ENCODE peak calls at places on chromosomes 5 and 9, in four cellular contexts. One of them, this sample, is unnamed.

GRCh38 chr5:33319841-33320240 is 120.9 kb upstream of the TARS1 start:
- DNase-seq in hepatocyte: no peak
- DNase-seq in DND-41: no peak
- DNase-seq in vagina: no peak
- DNase-seq in this sample: no peak

GRCh38 chr5:106759152-106759551 is 911.6 kb downstream of the EFNA5 start:
- DNase-seq in hepatocyte: no peak
- DNase-seq in DND-41: no peak
- DNase-seq in vagina: no peak
- DNase-seq in this sample: no peak

GRCh38 chr5:150523472-150524350 is 15.8 kb downstream of the NDST1 start:
- DNase-seq in hepatocyte: peak
- DNase-seq in DND-41: peak
- DNase-seq in vagina: no peak
- DNase-seq in this sample: no peak

GRCh38 chr5:131156385-131156784 is 8.7 kb downstream of the HINT1 start:
- DNase-seq in hepatocyte: no peak
- DNase-seq in DND-41: no peak
- DNase-seq in vagina: no peak
- DNase-seq in this sample: no peak

GRCh38 chr9:20844916-20845315 is 160.9 kb downstream of the FOCAD start:
- DNase-seq in hepatocyte: no peak
- DNase-seq in DND-41: no peak
- DNase-seq in vagina: no peak
- DNase-seq in this sample: no peak

GRCh38 chr5:114207615-114208014 is 154.3 kb upstream of the KCNN2 start:
- DNase-seq in hepatocyte: no peak
- DNase-seq in DND-41: no peak
- DNase-seq in vagina: no peak
- DNase-seq in this sample: no peak

GRCh38 chr9:134936021-134936761 is 18.5 kb upstream of the FCN1 start:
- DNase-seq in hepatocyte: no peak
- DNase-seq in DND-41: no peak
- DNase-seq in vagina: no peak
- DNase-seq in this sample: no peak

GRCh38 chr9:109497193-109498165 is 628 bp downstream of the PTPN3 start:
- DNase-seq in hepatocyte: peak
- DNase-seq in DND-41: no peak
- DNase-seq in vagina: no peak
- DNase-seq in this sample: no peak

GRCh38 chr5:134420326-134420725 is 8.6 kb upstream of the CDKN2AIPNL start:
- DNase-seq in hepatocyte: no peak
- DNase-seq in DND-41: no peak
- DNase-seq in vagina: no peak
- DNase-seq in this sample: no peak

GRCh38 chr5:104179057-104179456 is 616.5 kb upstream of the NUDT12 start:
- DNase-seq in hepatocyte: peak
- DNase-seq in DND-41: peak
- DNase-seq in vagina: no peak
- DNase-seq in this sample: no peak

GRCh38 chr9:71709384-71709783 is 58.9 kb downstream of the CEMIP2 start:
- DNase-seq in hepatocyte: no peak
- DNase-seq in DND-41: no peak
- DNase-seq in vagina: no peak
- DNase-seq in this sample: no peak

GRCh38 chr5:132764051-132764450 is 13.0 kb downstream of the SEPTIN8 start:
- DNase-seq in hepatocyte: no peak
- DNase-seq in DND-41: no peak
- DNase-seq in vagina: no peak
- DNase-seq in this sample: no peak

GRCh38 chr9:124128568-124128967 is 117.0 kb downstream of the LHX2 start:
- DNase-seq in hepatocyte: no peak
- DNase-seq in DND-41: no peak
- DNase-seq in vagina: no peak
- DNase-seq in this sample: peak

GRCh38 chr5:82375488-82376294 is 97.5 kb upstream of the RPS23 start:
- DNase-seq in hepatocyte: no peak
- DNase-seq in DND-41: no peak
- DNase-seq in vagina: no peak
- DNase-seq in this sample: no peak

GRCh38 chr9:87152206-87152605 is 204.9 kb upstream of the GAS1 start:
- DNase-seq in hepatocyte: no peak
- DNase-seq in DND-41: no peak
- DNase-seq in vagina: no peak
- DNase-seq in this sample: no peak

GRCh38 chr5:179478624-179479023 is 71.7 kb upstream of the RUFY1 start:
- DNase-seq in hepatocyte: no peak
- DNase-seq in DND-41: no peak
- DNase-seq in vagina: no peak
- DNase-seq in this sample: no peak

GRCh38 chr9:71755869-71756268 is 12.4 kb downstream of the CEMIP2 start:
- DNase-seq in hepatocyte: no peak
- DNase-seq in DND-41: no peak
- DNase-seq in vagina: no peak
- DNase-seq in this sample: no peak

GRCh38 chr5:132487841-132488555 is 2.6 kb downstream of the IRF1 start:
- DNase-seq in hepatocyte: peak
- DNase-seq in DND-41: peak
- DNase-seq in vagina: peak
- DNase-seq in this sample: no peak

GRCh38 chr5:54727874-54728273 is 210.3 kb downstream of the SNX18 start:
- DNase-seq in hepatocyte: no peak
- DNase-seq in DND-41: no peak
- DNase-seq in vagina: no peak
- DNase-seq in this sample: no peak

GRCh38 chr9:21904371-21904770 is 89.8 kb downstream of the CDKN2A start:
- DNase-seq in hepatocyte: no peak
- DNase-seq in DND-41: no peak
- DNase-seq in vagina: no peak
- DNase-seq in this sample: no peak

GRCh38 chr5:147442134-147442726 is 67.6 kb downstream of the DPYSL3 start:
- DNase-seq in hepatocyte: no peak
- DNase-seq in DND-41: no peak
- DNase-seq in vagina: no peak
- DNase-seq in this sample: no peak

GRCh38 chr9:84851935-84852585 is 182.5 kb downstream of the NTRK2 start:
- DNase-seq in hepatocyte: peak
- DNase-seq in DND-41: no peak
- DNase-seq in vagina: no peak
- DNase-seq in this sample: peak

GRCh38 chr9:37752646-37753488 is 738 bp upstream of the TRMT10B start:
- DNase-seq in hepatocyte: no peak
- DNase-seq in DND-41: peak
- DNase-seq in vagina: no peak
- DNase-seq in this sample: no peak

GRCh38 chr5:17966636-17967402 is 332.6 kb downstream of the TAF11L14 start:
- DNase-seq in hepatocyte: no peak
- DNase-seq in DND-41: no peak
- DNase-seq in vagina: no peak
- DNase-seq in this sample: no peak

GRCh38 chr5:109907751-109908150 is 218.0 kb downstream of the MAN2A1 start:
- DNase-seq in hepatocyte: peak
- DNase-seq in DND-41: no peak
- DNase-seq in vagina: no peak
- DNase-seq in this sample: peak

GRCh38 chr5:128491291-128491690 is 46.8 kb downstream of the FBN2 start:
- DNase-seq in hepatocyte: no peak
- DNase-seq in DND-41: no peak
- DNase-seq in vagina: no peak
- DNase-seq in this sample: no peak

GRCh38 chr5:168947212-168947868 is 353.6 kb downstream of the SLIT3 start:
- DNase-seq in hepatocyte: peak
- DNase-seq in DND-41: peak
- DNase-seq in vagina: no peak
- DNase-seq in this sample: no peak

GRCh38 chr9:136484153-136485048 is 1.6 kb upstream of the SEC16A start:
- DNase-seq in hepatocyte: peak
- DNase-seq in DND-41: no peak
- DNase-seq in vagina: no peak
- DNase-seq in this sample: no peak

GRCh38 chr5:141855265-141856029 is 22.8 kb downstream of the PCDH1 start:
- DNase-seq in hepatocyte: no peak
- DNase-seq in DND-41: no peak
- DNase-seq in vagina: no peak
- DNase-seq in this sample: no peak

GRCh38 chr9:7150153-7150890 is 392.5 kb downstream of the KDM4C start:
- DNase-seq in hepatocyte: no peak
- DNase-seq in DND-41: no peak
- DNase-seq in vagina: no peak
- DNase-seq in this sample: no peak

GRCh38 chr5:160262665-160263064 is 33.4 kb downstream of the FABP6 start:
- DNase-seq in hepatocyte: peak
- DNase-seq in DND-41: peak
- DNase-seq in vagina: no peak
- DNase-seq in this sample: no peak
- H3K4me3 ChIP-seq in hepatocyte: no peak
- H3K4me3 ChIP-seq in DND-41: no peak
- H3K4me3 ChIP-seq in vagina: no peak
- H3K4me3 ChIP-seq in this sample: no peak

GRCh38 chr5:59274130-59274529 is 619.4 kb downstream of the PDE4D start:
- DNase-seq in hepatocyte: no peak
- DNase-seq in DND-41: no peak
- DNase-seq in vagina: no peak
- DNase-seq in this sample: no peak

GRCh38 chr5:59275537-59276276 is 617.8 kb downstream of the PDE4D start:
- DNase-seq in hepatocyte: peak
- DNase-seq in DND-41: no peak
- DNase-seq in vagina: no peak
- DNase-seq in this sample: no peak

GRCh38 chr5:59275170-59275536 is 618.4 kb downstream of the PDE4D start:
- DNase-seq in hepatocyte: no peak
- DNase-seq in DND-41: no peak
- DNase-seq in vagina: no peak
- DNase-seq in this sample: no peak

GRCh38 chr5:59276277-59276647 is 617.3 kb downstream of the PDE4D start:
- DNase-seq in hepatocyte: no peak
- DNase-seq in DND-41: no peak
- DNase-seq in vagina: no peak
- DNase-seq in this sample: no peak

DNA sequence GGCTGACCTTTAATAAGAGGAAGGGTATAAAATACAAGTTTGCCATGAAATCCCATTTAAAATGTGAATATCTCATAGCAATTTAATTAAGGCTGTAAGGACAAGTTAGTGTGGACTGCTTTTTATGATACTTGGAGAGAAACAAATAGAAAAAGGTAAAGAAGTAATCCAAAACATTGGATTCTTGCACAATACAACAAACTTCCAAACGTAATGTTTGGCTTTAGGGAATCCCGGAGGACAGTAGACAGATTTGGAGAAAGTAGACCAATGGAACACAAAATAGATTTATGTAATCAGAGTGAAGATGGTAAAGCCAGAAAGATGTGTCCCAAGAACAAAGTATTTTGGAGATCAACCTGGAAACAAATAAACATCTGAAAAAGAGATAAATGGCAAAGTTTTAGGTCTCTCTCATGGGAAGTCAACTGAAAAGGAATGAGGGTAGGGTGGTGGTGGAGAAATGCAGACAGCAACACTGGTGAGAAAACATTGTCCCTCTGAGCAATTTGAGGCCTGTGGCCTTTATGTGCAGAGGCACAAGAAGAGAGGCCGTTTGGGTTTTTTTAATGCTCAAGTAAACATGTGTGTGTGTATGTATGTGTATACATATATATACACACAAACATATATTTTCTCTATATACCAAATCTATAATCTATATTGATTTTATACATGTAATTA is 620.6 kb downstream of the PDE4D start:
- DNase-seq in hepatocyte: no peak
- DNase-seq in DND-41: no peak
- DNase-seq in vagina: no peak
- DNase-seq in this sample: no peak
- H3K4me3 ChIP-seq in hepatocyte: no peak
- H3K4me3 ChIP-seq in DND-41: no peak
- H3K4me3 ChIP-seq in vagina: peak
- H3K4me3 ChIP-seq in this sample: no peak

DNA sequence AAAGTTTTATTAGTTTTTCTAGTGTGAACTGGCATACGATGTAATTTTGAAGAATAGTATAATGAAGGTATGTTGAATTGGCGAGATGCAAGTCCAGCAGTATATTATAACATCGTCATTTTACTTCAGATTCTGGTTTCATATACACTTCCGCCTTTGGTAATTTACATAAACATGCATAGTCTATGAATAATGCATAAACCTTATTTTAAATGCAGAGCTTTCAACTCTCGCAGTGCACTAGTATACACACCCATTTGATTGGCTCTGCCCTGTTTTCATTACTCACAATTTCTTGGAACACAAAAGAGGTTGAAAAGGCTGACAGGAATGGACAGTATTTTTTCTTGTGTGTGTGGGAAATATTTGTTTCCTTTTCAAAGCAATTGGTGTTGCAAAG is 128.9 kb upstream of the CCNH start:
- DNase-seq in hepatocyte: no peak
- DNase-seq in DND-41: no peak
- DNase-seq in vagina: no peak
- DNase-seq in this sample: no peak
- H3K4me3 ChIP-seq in hepatocyte: no peak
- H3K4me3 ChIP-seq in DND-41: no peak
- H3K4me3 ChIP-seq in vagina: no peak
- H3K4me3 ChIP-seq in this sample: no peak

GRCh38 chr5:126866837-126867236 is 89.9 kb downstream of the LMNB1 start:
- DNase-seq in hepatocyte: no peak
- DNase-seq in DND-41: no peak
- DNase-seq in vagina: no peak
- DNase-seq in this sample: no peak

GRCh38 chr5:126867237-126867636 is 90.3 kb downstream of the LMNB1 start:
- DNase-seq in hepatocyte: no peak
- DNase-seq in DND-41: no peak
- DNase-seq in vagina: no peak
- DNase-seq in this sample: no peak

GRCh38 chr5:126865299-126865698 is 88.4 kb downstream of the LMNB1 start:
- DNase-seq in hepatocyte: no peak
- DNase-seq in DND-41: no peak
- DNase-seq in vagina: no peak
- DNase-seq in this sample: peak

GRCh38 chr5:126863402-126863801 is 86.5 kb downstream of the LMNB1 start:
- DNase-seq in hepatocyte: no peak
- DNase-seq in DND-41: no peak
- DNase-seq in vagina: no peak
- DNase-seq in this sample: no peak

DNA sequence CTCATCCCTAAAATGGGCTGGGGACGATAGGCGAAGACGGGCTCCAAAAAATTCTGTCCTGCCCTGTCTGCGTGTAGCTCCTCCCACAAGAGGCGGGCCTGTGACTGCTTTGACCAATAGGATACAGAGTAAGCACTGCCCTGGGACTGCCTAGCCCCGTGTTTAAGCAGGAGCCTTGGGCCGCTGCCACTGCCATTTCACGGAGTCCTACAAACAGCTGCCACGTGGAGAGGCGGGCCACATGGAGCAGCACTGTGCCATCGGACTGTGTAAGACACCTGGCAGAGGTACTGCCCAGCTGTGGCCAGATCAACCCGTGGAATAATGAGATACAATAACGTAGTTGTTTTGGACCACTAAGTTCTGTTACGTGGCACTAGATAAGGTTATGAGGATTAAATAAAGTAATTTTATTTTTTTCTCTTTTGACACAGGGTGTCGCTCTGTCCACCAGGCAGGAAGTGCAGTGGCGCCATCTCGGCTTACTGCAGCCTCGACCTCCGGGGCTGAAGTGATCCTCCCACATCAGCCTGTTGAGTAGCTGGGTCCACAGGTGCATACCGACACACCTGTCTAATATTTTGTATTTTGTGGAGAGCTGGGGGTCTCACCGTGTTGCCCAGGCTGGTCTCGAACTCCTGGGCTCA is 87.2 kb downstream of the LMNB1 start:
- DNase-seq in hepatocyte: no peak
- DNase-seq in DND-41: no peak
- DNase-seq in vagina: no peak
- DNase-seq in this sample: no peak
- H3K4me3 ChIP-seq in hepatocyte: no peak
- H3K4me3 ChIP-seq in DND-41: no peak
- H3K4me3 ChIP-seq in vagina: no peak
- H3K4me3 ChIP-seq in this sample: no peak

This sample was measured in BJ.